ENCODE peak calls at places on chromosomes 3 and 15, in four cellular contexts. X, F, I and K are unnamed samples.

GRCh38 chr3:174440350-174440716 is 418.8 kb upstream of the NAALADL2 start:
- DNase-seq in F (peak), X (no peak), I (no peak), K (peak)

GRCh38 chr3:195591852-195592251 is 8.1 kb upstream of the APOD start:
- DNase-seq in I (peak), X (no peak), F (no peak), K (peak)

GRCh38 chr3:187833375-187833774 is 88.1 kb upstream of the BCL6 start:
- DNase-seq in F (no peak), I (no peak), X (no peak), K (no peak)

GRCh38 chr3:15491143-15491542 is 30.4 kb downstream of the COLQ start:
- DNase-seq in X (no peak), I (no peak), F (no peak), K (no peak)

GRCh38 chr3:112253301-112253971 is 40.6 kb downstream of the SLC9C1 start:
- DNase-seq in X (no peak), F (no peak), I (no peak), K (no peak)

GRCh38 chr3:32021748-32022147 is 40.2 kb downstream of the ZNF860 start:
- DNase-seq in X (no peak), F (no peak), I (no peak), K (no peak)

GRCh38 chr3:125079675-125080045 is 23.9 kb upstream of the HEG1 start:
- DNase-seq in X (no peak), F (no peak), I (no peak), K (no peak)

GRCh38 chr3:185781759-185782158 is 43.1 kb downstream of the IGF2BP2 start:
- DNase-seq in X (no peak), F (no peak), I (no peak), K (no peak)

GRCh38 chr15:98596131-98596530 is 52.2 kb upstream of the IGF1R start:
- DNase-seq in X (no peak), F (no peak), I (no peak), K (no peak)

GRCh38 chr15:93250905-93251304 is 161.9 kb upstream of the RGMA start:
- DNase-seq in X (no peak), I (no peak), F (no peak), K (peak)

DNA sequence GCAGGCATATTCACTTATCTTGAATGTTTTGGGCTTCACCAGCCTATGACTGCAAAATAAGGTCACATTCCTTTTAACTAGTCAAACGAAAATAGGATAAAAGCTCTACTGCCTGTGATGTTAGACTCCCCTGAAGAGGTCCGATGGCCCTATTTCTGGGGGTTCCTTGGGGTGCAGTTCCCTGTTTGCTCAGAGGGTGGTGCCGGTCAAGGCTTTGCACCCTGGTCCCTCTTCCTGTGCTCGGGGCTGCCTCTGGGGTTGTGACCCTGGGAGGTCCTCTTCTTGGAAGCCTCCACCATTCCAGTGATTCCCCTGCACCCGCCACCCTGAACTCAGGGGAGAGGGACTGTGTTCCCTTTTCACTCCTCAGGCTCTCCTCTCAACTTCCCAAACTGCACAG is 86.7 kb upstream of the ANKRD34C start:
- DNase-seq in X (no peak), F (no peak), I (no peak), K (no peak)
- TF ChIP-seq CTCF in X (no peak), F (no peak), I (no peak), K (no peak)

DNA sequence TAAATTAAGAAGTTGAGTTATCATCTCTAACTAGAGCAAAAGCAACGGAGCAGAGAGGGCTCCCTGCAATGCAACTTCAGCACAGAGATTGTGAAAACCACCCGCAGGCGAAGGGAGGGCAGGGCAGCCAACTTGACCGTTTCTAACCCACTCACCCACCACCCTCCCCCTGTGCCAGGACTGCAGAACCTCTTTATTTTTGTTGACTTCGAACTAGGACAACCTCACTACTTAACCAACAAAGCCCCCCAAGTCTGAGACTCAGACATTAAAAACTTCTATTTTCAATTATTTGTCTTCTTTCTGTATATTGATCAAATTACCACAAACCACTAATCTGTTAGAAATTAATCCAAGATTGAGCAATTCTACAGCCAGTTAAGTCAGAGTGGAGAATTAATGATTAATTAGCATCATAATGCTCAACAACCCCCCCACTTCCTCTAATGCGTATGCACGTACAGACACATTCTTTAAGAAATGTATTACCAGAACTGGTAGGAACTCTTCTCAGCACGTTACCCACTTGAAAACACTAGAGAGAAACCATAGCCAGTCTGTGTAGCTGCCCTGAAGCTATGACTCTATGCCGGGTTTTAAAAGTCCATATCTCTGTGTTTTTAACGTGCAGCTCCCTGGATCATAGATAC is 2.0 kb downstream of the MGLL start:
- DNase-seq in F (peak), X (no peak), I (no peak), K (peak)
- H3K4me3 ChIP-seq in F (no peak), X (peak), I (peak), K (no peak)

GRCh38 chr3:179146911-179147570 is 1.1 kb upstream of the PIK3CA start:
- DNase-seq in F (no peak), I (no peak), X (no peak), K (no peak)

GRCh38 chr3:179149951-179150350 is 1.8 kb downstream of the PIK3CA start:
- DNase-seq in X (no peak), I (no peak), F (no peak), K (no peak)

GRCh38 chr3:179149239-179149887 is 1.2 kb downstream of the PIK3CA start:
- DNase-seq in I (no peak), F (peak), X (no peak), K (peak)

GRCh38 chr3:179148446-179149238 is 485 bp downstream of the PIK3CA start:
- DNase-seq in I (peak), X (peak), F (peak), K (peak)

DNA sequence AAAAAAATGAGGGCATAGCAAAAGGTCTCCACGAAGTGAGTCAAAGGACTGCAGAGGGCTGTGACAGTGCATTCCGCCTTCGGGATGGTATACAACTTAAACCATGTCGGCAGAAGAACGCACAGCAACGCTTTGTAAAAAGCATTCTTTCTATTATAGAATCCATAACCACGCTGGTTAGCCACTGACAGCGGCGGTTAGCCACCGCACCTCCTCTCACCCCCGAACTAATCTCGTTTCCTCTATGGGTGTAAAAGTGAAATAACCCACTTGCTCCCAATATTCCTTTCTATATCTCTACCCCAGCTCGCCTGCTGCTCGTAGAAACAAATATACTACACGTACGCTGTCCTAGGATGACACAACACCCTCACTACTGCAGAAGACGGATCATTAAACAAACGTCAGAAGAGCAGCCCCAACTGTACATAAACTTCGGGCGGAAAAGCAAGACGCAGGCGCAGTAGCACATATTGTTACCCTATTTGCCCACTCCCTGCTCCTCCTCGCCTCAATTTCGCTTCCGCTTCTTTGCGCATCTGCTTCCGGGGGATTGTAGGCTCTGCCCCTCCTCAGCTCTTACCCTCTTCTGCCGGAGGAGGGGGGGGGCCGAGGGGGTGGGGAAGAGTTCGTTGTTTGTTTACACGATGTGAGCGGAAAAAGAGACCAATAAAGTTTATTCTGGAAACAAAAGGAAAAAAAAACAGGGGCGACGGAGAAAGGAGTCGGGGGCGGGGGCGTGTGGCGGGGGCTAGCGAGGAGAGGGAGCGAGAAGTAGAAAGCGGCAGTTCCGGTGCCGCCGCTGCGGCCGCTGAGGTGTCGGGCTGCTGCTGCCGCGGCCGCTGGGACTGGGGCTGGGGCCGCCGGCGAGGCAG is at the start of gene PIK3CA:
- DNase-seq in I (peak), F (peak), X (peak), K (peak)
- TF ChIP-seq POLR2A in I (peak), F (peak), X (peak), K (no peak)

GRCh38 chr3:82163907-82164520 is 402.6 kb upstream of the GBE1 start:
- DNase-seq in X (no peak), I (no peak), F (no peak), K (no peak)
- TF ChIP-seq CTCF in X (no peak), I (no peak), F (no peak), K (no peak)

GRCh38 chr3:147355104-147355854 is 51.1 kb downstream of the ZIC4 start:
- DNase-seq in I (no peak), X (no peak), F (no peak), K (no peak)

GRCh38 chr3:147358144-147358992 is 48.0 kb downstream of the ZIC4 start:
- DNase-seq in X (no peak), F (no peak), I (no peak), K (no peak)

GRCh38 chr3:147356909-147357733 is 49.2 kb downstream of the ZIC4 start:
- DNase-seq in X (no peak), I (no peak), F (no peak), K (no peak)

GRCh38 chr3:147354621-147355020 is 51.7 kb downstream of the ZIC4 start:
- DNase-seq in F (no peak), X (no peak), I (no peak), K (no peak)

GRCh38 chr3:147356145-147356908 is 50.0 kb downstream of the ZIC4 start:
- DNase-seq in X (no peak), I (no peak), F (no peak), K (no peak)
- H3K4me3 ChIP-seq in X (no peak), I (no peak), F (no peak), K (no peak)

GRCh38 chr3:24495334-24495994 is 814 bp upstream of the THRB start:
- DNase-seq in I (peak), F (peak), X (peak), K (peak)
- TF ChIP-seq POLR2A in I (no peak), F (peak), X (peak), K (no peak)

GRCh38 chr15:24039683-24040082 is 352.6 kb upstream of the NDN start:
- DNase-seq in X (no peak), I (no peak), F (no peak), K (no peak)
- TF ChIP-seq CTCF in X (no peak), I (no peak), F (no peak), K (no peak)

DNA sequence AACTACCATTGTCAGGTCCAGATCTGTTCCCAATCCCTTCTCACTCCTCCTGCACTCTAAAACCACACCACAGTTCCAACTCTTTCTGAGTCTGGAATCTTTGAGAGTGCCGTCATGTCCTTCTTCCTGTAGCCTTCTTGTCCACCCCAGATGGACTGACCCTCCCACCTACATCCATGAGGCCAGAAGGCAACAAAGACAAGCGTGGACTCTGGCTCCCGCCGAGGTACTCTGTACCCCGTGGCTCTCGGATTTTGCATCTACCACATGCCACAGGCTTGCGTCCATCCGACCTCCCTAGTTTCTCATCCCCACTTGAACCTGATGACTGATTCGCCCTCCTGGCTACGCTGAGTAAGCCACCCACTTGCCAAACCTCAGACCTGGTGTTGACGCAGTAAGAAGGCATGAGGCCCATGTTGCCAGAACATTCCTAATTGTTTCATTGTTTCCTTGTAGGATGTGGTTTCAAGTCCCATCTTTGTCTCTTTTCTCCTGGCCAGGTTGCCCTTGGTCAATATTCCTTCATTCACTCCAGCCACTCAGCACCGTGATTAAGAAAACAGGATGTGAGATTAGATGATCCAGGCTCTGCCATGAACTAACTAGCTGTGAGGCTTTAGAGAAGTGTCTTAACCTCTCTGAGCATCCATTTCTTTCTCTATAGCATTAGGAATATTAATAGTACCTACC is 1.1 kb upstream of the ZBTB38 start:
- DNase-seq in F (no peak), I (peak), X (no peak), K (peak)
- H3K4me3 ChIP-seq in F (no peak), I (no peak), X (no peak), K (no peak)

DNA sequence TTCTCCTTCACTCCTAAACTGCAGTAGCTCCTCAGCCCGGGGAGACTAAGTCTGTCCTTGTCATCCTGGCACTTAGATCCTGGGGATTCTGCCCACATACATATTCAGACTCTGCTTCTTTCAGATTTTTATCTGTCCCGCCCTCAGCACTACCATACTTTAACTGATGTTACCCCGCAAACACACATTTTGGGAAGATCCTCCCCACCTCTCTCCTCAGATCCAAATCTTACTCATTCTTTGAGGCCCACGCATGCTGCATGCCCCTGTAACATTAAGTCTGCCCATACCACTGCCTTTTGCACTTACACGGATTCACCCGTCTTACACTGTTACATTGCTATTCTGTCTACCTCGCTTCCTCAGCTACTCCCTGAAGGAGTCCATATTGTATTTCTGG is 36.1 kb downstream of the SENP8 start:
- DNase-seq in I (no peak), X (no peak), F (no peak), K (peak)
- TF ChIP-seq POLR2A in I (no peak), X (no peak), F (no peak), K (no peak)